ENCODE peak calls at places on chromosome 1, in five cellular contexts. One of them, this sample, is unnamed.

GRCh38 chr1:30729906-30730305 is 6.5 kb upstream of the MATN1 start:
- DNase-seq in progenitor cell of endocrine pancreas: no peak
- DNase-seq in tibial nerve: no peak
- DNase-seq in foreskin keratinocyte: no peak
- DNase-seq in CD8-positive, alpha-beta T cell: no peak
- DNase-seq in this sample: no peak

GRCh38 chr1:167328762-167329483 is 108.2 kb downstream of the POU2F1 start:
- DNase-seq in progenitor cell of endocrine pancreas: no peak
- DNase-seq in tibial nerve: no peak
- DNase-seq in foreskin keratinocyte: no peak
- DNase-seq in CD8-positive, alpha-beta T cell: no peak
- DNase-seq in this sample: no peak

GRCh38 chr1:55402676-55403464 is 187.7 kb upstream of the USP24 start:
- DNase-seq in progenitor cell of endocrine pancreas: no peak
- DNase-seq in tibial nerve: no peak
- DNase-seq in foreskin keratinocyte: peak
- DNase-seq in CD8-positive, alpha-beta T cell: no peak
- DNase-seq in this sample: no peak

GRCh38 chr1:182107218-182107617 is 45.7 kb upstream of the ZNF648 start:
- DNase-seq in progenitor cell of endocrine pancreas: no peak
- DNase-seq in tibial nerve: no peak
- DNase-seq in foreskin keratinocyte: peak
- DNase-seq in CD8-positive, alpha-beta T cell: no peak
- DNase-seq in this sample: no peak

GRCh38 chr1:173523329-173523728 is 46.2 kb downstream of the PRDX6 start:
- DNase-seq in progenitor cell of endocrine pancreas: no peak
- DNase-seq in tibial nerve: no peak
- DNase-seq in foreskin keratinocyte: no peak
- DNase-seq in CD8-positive, alpha-beta T cell: no peak
- DNase-seq in this sample: no peak

GRCh38 chr1:195939844-195940243 is 668.4 kb downstream of the KCNT2 start:
- DNase-seq in progenitor cell of endocrine pancreas: no peak
- DNase-seq in tibial nerve: no peak
- DNase-seq in foreskin keratinocyte: peak
- DNase-seq in CD8-positive, alpha-beta T cell: no peak
- DNase-seq in this sample: no peak

GRCh38 chr1:218478336-218478735 is 133.2 kb downstream of the TGFB2 start:
- DNase-seq in progenitor cell of endocrine pancreas: no peak
- DNase-seq in tibial nerve: no peak
- DNase-seq in foreskin keratinocyte: no peak
- DNase-seq in CD8-positive, alpha-beta T cell: no peak
- DNase-seq in this sample: no peak

GRCh38 chr1:219419860-219420259 is 193.0 kb downstream of the ZC3H11B start:
- DNase-seq in progenitor cell of endocrine pancreas: no peak
- DNase-seq in tibial nerve: no peak
- DNase-seq in foreskin keratinocyte: no peak
- DNase-seq in CD8-positive, alpha-beta T cell: no peak
- DNase-seq in this sample: no peak

GRCh38 chr1:22359427-22359826 is 92.2 kb upstream of the ZBTB40 start:
- DNase-seq in progenitor cell of endocrine pancreas: no peak
- DNase-seq in tibial nerve: no peak
- DNase-seq in foreskin keratinocyte: no peak
- DNase-seq in CD8-positive, alpha-beta T cell: no peak
- DNase-seq in this sample: no peak

GRCh38 chr1:116724765-116725375 is 29.4 kb upstream of the CD2 start:
- DNase-seq in progenitor cell of endocrine pancreas: peak
- DNase-seq in tibial nerve: no peak
- DNase-seq in foreskin keratinocyte: peak
- DNase-seq in CD8-positive, alpha-beta T cell: peak
- DNase-seq in this sample: no peak

GRCh38 chr1:159211331-159212136 is 6.9 kb downstream of the ACKR1 start:
- DNase-seq in progenitor cell of endocrine pancreas: peak
- DNase-seq in tibial nerve: no peak
- DNase-seq in foreskin keratinocyte: no peak
- DNase-seq in CD8-positive, alpha-beta T cell: peak
- DNase-seq in this sample: no peak

GRCh38 chr1:235073331-235073967 is 55.2 kb downstream of the TOMM20 start:
- DNase-seq in progenitor cell of endocrine pancreas: no peak
- DNase-seq in tibial nerve: no peak
- DNase-seq in foreskin keratinocyte: peak
- DNase-seq in CD8-positive, alpha-beta T cell: no peak
- DNase-seq in this sample: no peak

GRCh38 chr1:207993477-207994445 is 82.8 kb upstream of the CD34 start:
- DNase-seq in progenitor cell of endocrine pancreas: no peak
- DNase-seq in tibial nerve: no peak
- DNase-seq in foreskin keratinocyte: no peak
- DNase-seq in CD8-positive, alpha-beta T cell: no peak
- DNase-seq in this sample: no peak

GRCh38 chr1:107213225-107213624 is 72.4 kb downstream of the NTNG1 start:
- DNase-seq in progenitor cell of endocrine pancreas: no peak
- DNase-seq in tibial nerve: no peak
- DNase-seq in foreskin keratinocyte: no peak
- DNase-seq in CD8-positive, alpha-beta T cell: no peak
- DNase-seq in this sample: no peak

GRCh38 chr1:94792473-94792875 is 27.7 kb upstream of the SLC44A3 start:
- DNase-seq in progenitor cell of endocrine pancreas: no peak
- DNase-seq in tibial nerve: no peak
- DNase-seq in foreskin keratinocyte: peak
- DNase-seq in CD8-positive, alpha-beta T cell: no peak
- DNase-seq in this sample: no peak

GRCh38 chr1:36857761-36858160 is 176.6 kb downstream of the GRIK3 start:
- DNase-seq in progenitor cell of endocrine pancreas: no peak
- DNase-seq in tibial nerve: no peak
- DNase-seq in foreskin keratinocyte: no peak
- DNase-seq in CD8-positive, alpha-beta T cell: no peak
- DNase-seq in this sample: no peak

GRCh38 chr1:25707280-25708016 is 90.9 kb downstream of the MAN1C1 start:
- DNase-seq in progenitor cell of endocrine pancreas: no peak
- DNase-seq in tibial nerve: no peak
- DNase-seq in foreskin keratinocyte: peak
- DNase-seq in CD8-positive, alpha-beta T cell: no peak
- DNase-seq in this sample: no peak

GRCh38 chr1:233543338-233544255 is 70.3 kb upstream of the KCNK1 start:
- DNase-seq in progenitor cell of endocrine pancreas: no peak
- DNase-seq in tibial nerve: no peak
- DNase-seq in foreskin keratinocyte: peak
- DNase-seq in CD8-positive, alpha-beta T cell: no peak
- DNase-seq in this sample: no peak

GRCh38 chr1:40379785-40380452 is 6.4 kb downstream of the SMAP2 start:
- DNase-seq in progenitor cell of endocrine pancreas: no peak
- DNase-seq in tibial nerve: no peak
- DNase-seq in foreskin keratinocyte: no peak
- DNase-seq in CD8-positive, alpha-beta T cell: no peak
- DNase-seq in this sample: no peak

GRCh38 chr1:63828322-63829044 is 54.7 kb downstream of the ROR1 start:
- DNase-seq in progenitor cell of endocrine pancreas: no peak
- DNase-seq in tibial nerve: no peak
- DNase-seq in foreskin keratinocyte: no peak
- DNase-seq in CD8-positive, alpha-beta T cell: no peak
- DNase-seq in this sample: no peak

GRCh38 chr1:96333522-96334235 is 387.9 kb upstream of the PTBP2 start:
- DNase-seq in progenitor cell of endocrine pancreas: no peak
- DNase-seq in tibial nerve: no peak
- DNase-seq in foreskin keratinocyte: no peak
- DNase-seq in CD8-positive, alpha-beta T cell: no peak
- DNase-seq in this sample: no peak

GRCh38 chr1:33460947-33461629 is 11.4 kb upstream of the ZSCAN20 start:
- DNase-seq in progenitor cell of endocrine pancreas: no peak
- DNase-seq in tibial nerve: no peak
- DNase-seq in foreskin keratinocyte: no peak
- DNase-seq in CD8-positive, alpha-beta T cell: no peak
- DNase-seq in this sample: no peak

GRCh38 chr1:8015036-8015808 is 10.9 kb downstream of the ERRFI1 start:
- DNase-seq in progenitor cell of endocrine pancreas: no peak
- DNase-seq in tibial nerve: no peak
- DNase-seq in foreskin keratinocyte: peak
- DNase-seq in CD8-positive, alpha-beta T cell: no peak
- DNase-seq in this sample: no peak

GRCh38 chr1:218658899-218659298 is 313.8 kb downstream of the TGFB2 start:
- DNase-seq in progenitor cell of endocrine pancreas: no peak
- DNase-seq in tibial nerve: no peak
- DNase-seq in foreskin keratinocyte: peak
- DNase-seq in CD8-positive, alpha-beta T cell: no peak
- DNase-seq in this sample: no peak

GRCh38 chr1:62908168-62908567 is 124.2 kb downstream of the ATG4C start:
- DNase-seq in progenitor cell of endocrine pancreas: no peak
- DNase-seq in tibial nerve: no peak
- DNase-seq in foreskin keratinocyte: no peak
- DNase-seq in CD8-positive, alpha-beta T cell: no peak
- DNase-seq in this sample: no peak

GRCh38 chr1:16019580-16020277 is 1.9 kb upstream of the HSPB7 start:
- DNase-seq in progenitor cell of endocrine pancreas: no peak
- DNase-seq in tibial nerve: no peak
- DNase-seq in foreskin keratinocyte: no peak
- DNase-seq in CD8-positive, alpha-beta T cell: no peak
- DNase-seq in this sample: no peak

GRCh38 chr1:226643167-226643566 is 94.6 kb downstream of the STUM start:
- DNase-seq in progenitor cell of endocrine pancreas: no peak
- DNase-seq in tibial nerve: no peak
- DNase-seq in foreskin keratinocyte: peak
- DNase-seq in CD8-positive, alpha-beta T cell: peak
- DNase-seq in this sample: no peak

DNA sequence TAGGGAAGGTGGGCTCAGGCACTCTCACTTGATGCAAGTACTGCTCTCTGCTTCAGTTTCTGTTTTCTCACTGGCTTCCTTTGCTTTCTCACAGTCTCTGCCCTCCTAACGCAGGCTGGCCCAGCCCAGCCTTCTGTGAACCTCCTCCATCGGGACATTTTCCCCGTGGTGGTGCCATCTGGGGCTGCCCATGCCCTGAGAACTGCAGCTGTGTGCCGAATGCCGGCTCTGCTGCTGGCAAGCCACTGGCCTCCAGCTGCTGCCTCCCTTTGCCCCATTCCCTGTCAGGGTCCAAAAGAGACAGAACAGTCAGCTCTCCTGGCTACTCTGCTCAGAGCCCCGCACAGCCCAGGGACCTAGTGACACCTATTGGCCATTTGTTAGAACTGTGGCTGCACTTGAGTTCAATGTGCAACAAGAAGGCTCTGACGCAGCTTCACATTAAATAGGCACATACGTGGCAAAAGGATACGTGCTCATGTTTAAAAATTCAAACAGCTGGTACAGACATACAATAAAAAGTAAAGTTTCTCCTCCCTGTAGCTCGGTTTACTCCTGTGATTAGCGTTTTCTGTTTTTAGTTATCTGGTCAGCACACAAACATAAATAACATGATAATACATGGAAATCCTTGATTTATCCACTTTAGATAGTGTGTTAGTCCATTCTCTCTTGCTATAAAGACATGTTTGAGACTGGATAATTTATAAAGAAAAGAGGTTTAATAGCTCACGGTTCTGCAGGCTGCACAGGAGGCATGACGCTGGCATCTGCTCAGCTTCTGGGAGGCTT is 46.6 kb downstream of the FCRL5 start:
- DNase-seq in progenitor cell of endocrine pancreas: peak
- DNase-seq in tibial nerve: no peak
- DNase-seq in foreskin keratinocyte: peak
- DNase-seq in CD8-positive, alpha-beta T cell: no peak
- DNase-seq in this sample: peak
- TF ChIP-seq CTCF in progenitor cell of endocrine pancreas: peak
- TF ChIP-seq CTCF in tibial nerve: peak
- TF ChIP-seq CTCF in foreskin keratinocyte: peak
- TF ChIP-seq CTCF in CD8-positive, alpha-beta T cell: peak
- TF ChIP-seq CTCF in this sample: peak

DNA sequence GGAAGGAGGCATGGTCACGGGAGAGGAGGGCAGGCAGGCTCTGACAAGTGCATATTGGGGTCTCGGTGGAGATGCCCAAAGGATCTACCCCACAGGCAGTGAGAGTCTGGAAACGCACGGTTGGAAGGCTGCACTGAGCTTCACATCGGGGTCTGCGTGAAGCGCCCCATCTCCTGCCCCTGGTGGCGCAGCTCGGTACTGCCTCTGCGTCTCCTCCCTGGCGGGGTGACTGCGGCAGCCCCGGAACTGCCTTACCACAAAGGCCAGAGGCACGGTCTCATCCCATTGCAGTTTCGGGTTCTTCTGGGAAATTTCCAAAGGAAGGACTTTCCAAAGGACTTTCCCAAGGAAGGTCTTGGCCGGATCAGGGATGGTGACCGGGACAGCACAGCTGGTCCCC is 69.2 kb upstream of the AJAP1 start:
- DNase-seq in progenitor cell of endocrine pancreas: peak
- DNase-seq in tibial nerve: no peak
- DNase-seq in foreskin keratinocyte: no peak
- DNase-seq in CD8-positive, alpha-beta T cell: peak
- DNase-seq in this sample: no peak
- TF ChIP-seq CTCF in progenitor cell of endocrine pancreas: peak
- TF ChIP-seq CTCF in tibial nerve: no peak
- TF ChIP-seq CTCF in foreskin keratinocyte: peak
- TF ChIP-seq CTCF in CD8-positive, alpha-beta T cell: peak
- TF ChIP-seq CTCF in this sample: no peak

DNA sequence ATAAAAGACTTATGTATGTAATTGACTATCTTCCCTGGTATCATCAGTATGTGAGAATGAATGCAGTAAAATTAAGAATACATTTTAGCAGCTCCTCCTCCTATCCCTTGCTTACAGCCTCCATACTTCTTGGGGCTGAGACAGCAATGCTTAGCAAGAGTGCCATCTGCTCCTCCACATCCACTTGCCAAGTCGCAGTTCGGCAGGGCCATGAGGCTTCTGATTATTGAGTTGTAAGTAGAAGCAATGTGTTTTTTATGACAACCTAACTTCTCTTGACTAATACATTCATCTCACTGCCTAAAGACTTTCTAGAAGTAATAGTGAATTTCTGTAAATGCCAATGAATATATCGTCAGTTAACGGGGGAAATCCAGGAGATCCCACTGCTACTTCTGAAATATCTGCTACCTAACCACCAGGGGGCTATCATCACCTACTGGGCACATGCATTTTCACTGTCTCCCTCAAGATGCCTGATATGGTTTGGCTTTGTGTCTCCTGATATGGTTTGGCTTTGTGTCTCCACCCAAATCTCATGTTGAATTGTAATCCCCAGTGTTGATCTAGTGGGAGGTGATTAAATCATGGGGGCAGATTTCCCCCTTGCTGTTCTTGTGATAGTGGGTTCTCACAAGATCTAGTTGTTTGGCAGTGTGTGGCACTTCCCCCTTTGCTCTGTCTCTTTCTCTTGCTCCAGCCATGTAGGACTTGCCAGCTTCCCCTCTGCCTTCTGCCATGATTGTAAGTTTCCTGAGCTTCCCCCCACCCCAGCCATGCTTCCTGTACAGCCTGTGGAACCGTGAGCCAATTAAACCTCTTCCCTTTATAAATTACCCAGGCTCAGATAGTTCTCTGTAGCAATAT is 59.6 kb downstream of the EXTL2 start:
- DNase-seq in progenitor cell of endocrine pancreas: no peak
- DNase-seq in tibial nerve: no peak
- DNase-seq in foreskin keratinocyte: peak
- DNase-seq in CD8-positive, alpha-beta T cell: no peak
- DNase-seq in this sample: no peak
- TF ChIP-seq CTCF in progenitor cell of endocrine pancreas: peak
- TF ChIP-seq CTCF in tibial nerve: no peak
- TF ChIP-seq CTCF in foreskin keratinocyte: peak
- TF ChIP-seq CTCF in CD8-positive, alpha-beta T cell: peak
- TF ChIP-seq CTCF in this sample: peak

DNA sequence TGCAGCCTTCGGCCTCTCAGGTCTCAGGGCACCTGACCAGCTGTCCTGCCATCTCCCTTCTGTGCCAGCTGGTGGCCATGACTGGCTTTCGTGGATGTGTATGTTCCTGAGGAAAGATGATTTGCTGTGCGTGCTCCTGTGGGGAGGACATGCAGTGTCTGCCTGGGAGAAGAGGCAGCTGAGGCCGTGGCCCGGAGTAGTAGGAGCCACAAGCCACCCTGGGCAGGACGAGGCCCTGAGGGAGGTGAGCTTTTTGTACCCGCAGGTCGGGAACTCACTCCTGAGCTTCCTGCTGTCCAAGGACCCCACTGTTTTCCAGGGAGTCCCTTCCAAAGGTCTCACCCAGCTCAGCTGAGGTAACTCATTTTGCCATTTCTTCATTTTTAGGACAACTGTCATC is 58.5 kb downstream of the PIK3CD start:
- DNase-seq in progenitor cell of endocrine pancreas: no peak
- DNase-seq in tibial nerve: no peak
- DNase-seq in foreskin keratinocyte: no peak
- DNase-seq in CD8-positive, alpha-beta T cell: no peak
- DNase-seq in this sample: no peak
- TF ChIP-seq CTCF in progenitor cell of endocrine pancreas: no peak
- TF ChIP-seq CTCF in tibial nerve: no peak
- TF ChIP-seq CTCF in foreskin keratinocyte: no peak
- TF ChIP-seq CTCF in CD8-positive, alpha-beta T cell: no peak
- TF ChIP-seq CTCF in this sample: no peak

This sample was measured in D721Med.